ENCODE peak calls at places on chromosomes 5 and 9, in six cellular contexts. E, G, W, I, M and J are unnamed samples.

GRCh38 chr9:127904518-127904887 is 5.1 kb upstream of the ST6GALNAC6 start:
- DNase-seq in E (no peak), G (peak; percentile 39), W (peak; percentile 60), I (no peak), M (no peak), J (peak; percentile 58)

GRCh38 chr9:16337322-16338029 is 533.0 kb downstream of the BNC2 start:
- DNase-seq in E (no peak), G (no peak), W (no peak), I (peak; percentile 66), M (no peak), J (no peak)

GRCh38 chr5:134240421-134240962 is 14.6 kb upstream of the PPP2CA start:
- DNase-seq in E (no peak), G (peak; percentile 24), W (peak; percentile 44), I (no peak), M (no peak), J (no peak)

GRCh38 chr5:80083115-80083890 is 48.2 kb downstream of the THBS4 start:
- DNase-seq in E (no peak), G (peak; percentile 76), W (peak; percentile 54), I (peak; percentile 71), M (peak; percentile 63), J (peak; percentile 92)

GRCh38 chr9:133991964-133992779 is at the start of gene VAV2:
- DNase-seq in E (no peak), G (peak; percentile 76), W (peak; percentile 48), I (peak; percentile 29), M (peak; percentile 83), J (peak; percentile 64)

GRCh38 chr9:133558191-133559126 is 24.0 kb downstream of the ADAMTSL2 start:
- DNase-seq in E (peak; percentile 32), G (peak; percentile 91), W (peak; percentile 68), I (peak; percentile 54), M (peak; percentile 62), J (no peak)

GRCh38 chr9:74361508-74361907 is 135.6 kb upstream of the RORB start:
- DNase-seq in E (no peak), G (no peak), W (no peak), I (no peak), M (no peak), J (no peak)

GRCh38 chr9:79667716-79668458 is 96.1 kb downstream of the TLE4 start:
- DNase-seq in E (no peak), G (no peak), W (peak; percentile 38), I (no peak), M (no peak), J (no peak)

GRCh38 chr5:132673939-132674630 is at the start of gene IL4:
- DNase-seq in E (no peak), G (no peak), W (no peak), I (no peak), M (no peak), J (no peak)

GRCh38 chr5:94674841-94675382 is 56.4 kb downstream of the SLF1 start:
- DNase-seq in E (no peak), G (no peak), W (no peak), I (no peak), M (no peak), J (no peak)

GRCh38 chr5:136038635-136039034 is 9.8 kb downstream of the TGFBI start:
- DNase-seq in E (no peak), G (no peak), W (no peak), I (no peak), M (no peak), J (no peak)

GRCh38 chr9:93198839-93199625 is 15.1 kb downstream of the WNK2 start:
- DNase-seq in E (no peak), G (no peak), W (no peak), I (no peak), M (no peak), J (no peak)

GRCh38 chr5:31449175-31449574 is 82.7 kb downstream of the DROSHA start:
- DNase-seq in E (no peak), G (no peak), W (no peak), I (no peak), M (no peak), J (no peak)

GRCh38 chr5:127243011-127243410 is 47.6 kb upstream of the MEGF10 start:
- DNase-seq in E (no peak), G (no peak), W (no peak), I (no peak), M (no peak), J (no peak)

GRCh38 chr5:622946-623522 is 10.9 kb downstream of the CEP72 start:
- DNase-seq in E (no peak), G (no peak), W (no peak), I (no peak), M (no peak), J (no peak)

GRCh38 chr9:16154570-16155078 is 601.8 kb downstream of the CCDC171 start:
- DNase-seq in E (no peak), G (no peak), W (no peak), I (no peak), M (no peak), J (peak; percentile 91)

GRCh38 chr5:148425808-148426207 is 42.0 kb downstream of the FBXO38 start:
- DNase-seq in E (no peak), G (no peak), W (no peak), I (no peak), M (peak; percentile 10), J (no peak)

GRCh38 chr5:14842117-14842516 is 29.5 kb downstream of the ANKH start:
- DNase-seq in E (no peak), G (no peak), W (peak; percentile 81), I (no peak), M (no peak), J (no peak)

GRCh38 chr9:35790385-35791291 is 753 bp upstream of the NPR2 start:
- DNase-seq in E (no peak), G (peak; percentile 92), W (peak; percentile 49), I (no peak), M (peak; percentile 72), J (peak; percentile 90)

GRCh38 chr5:84274585-84275468 is 109.9 kb downstream of the EDIL3 start:
- DNase-seq in E (no peak), G (peak; percentile 22), W (peak; percentile 9), I (peak; percentile 26), M (no peak), J (peak; percentile 79)

GRCh38 chr9:10704720-10705119 is 91.9 kb upstream of the PTPRD start:
- DNase-seq in E (no peak), G (no peak), W (no peak), I (no peak), M (no peak), J (peak; percentile 12)

GRCh38 chr5:72151646-72152045 is 44.4 kb downstream of the MAP1B start:
- DNase-seq in E (no peak), G (no peak), W (no peak), I (no peak), M (no peak), J (no peak)

GRCh38 chr5:72151169-72151568 is 43.9 kb downstream of the MAP1B start:
- DNase-seq in E (no peak), G (no peak), W (peak; percentile 27), I (no peak), M (no peak), J (no peak)

GRCh38 chr5:72152506-72152905 is 45.2 kb downstream of the MAP1B start:
- DNase-seq in E (no peak), G (no peak), W (no peak), I (no peak), M (no peak), J (no peak)

GRCh38 chr5:72147601-72148000 is 40.3 kb downstream of the MAP1B start:
- DNase-seq in E (no peak), G (no peak), W (no peak), I (no peak), M (no peak), J (no peak)

DNA sequence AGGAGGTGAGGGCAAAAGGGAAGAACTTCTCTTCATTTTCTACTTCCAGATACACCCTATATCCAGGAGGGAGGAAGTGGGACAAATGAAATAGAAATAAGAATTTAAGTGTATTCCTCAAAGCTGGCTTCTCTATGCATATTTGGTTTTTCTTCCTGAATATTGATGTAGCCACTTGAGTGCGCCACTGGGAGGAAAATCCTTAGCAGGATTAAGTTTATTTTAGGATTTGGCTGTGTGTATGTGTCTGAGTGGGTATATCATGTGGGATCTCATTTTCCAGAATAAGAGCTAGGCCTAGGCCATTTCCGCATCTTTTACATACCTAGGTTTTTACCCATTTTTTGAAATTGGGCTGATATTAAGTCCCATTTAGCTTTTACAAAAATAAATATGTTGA is 42.5 kb downstream of the MAP1B start:
- DNase-seq in E (no peak), G (no peak), W (no peak), I (no peak), M (no peak), J (no peak)
- H2AFZ ChIP-seq in E (no peak overlapping the region), G (no peak overlapping the region), W (no peak overlapping the region), I (no peak overlapping the region), M (no peak overlapping the region), J (no peak overlapping the region)

DNA sequence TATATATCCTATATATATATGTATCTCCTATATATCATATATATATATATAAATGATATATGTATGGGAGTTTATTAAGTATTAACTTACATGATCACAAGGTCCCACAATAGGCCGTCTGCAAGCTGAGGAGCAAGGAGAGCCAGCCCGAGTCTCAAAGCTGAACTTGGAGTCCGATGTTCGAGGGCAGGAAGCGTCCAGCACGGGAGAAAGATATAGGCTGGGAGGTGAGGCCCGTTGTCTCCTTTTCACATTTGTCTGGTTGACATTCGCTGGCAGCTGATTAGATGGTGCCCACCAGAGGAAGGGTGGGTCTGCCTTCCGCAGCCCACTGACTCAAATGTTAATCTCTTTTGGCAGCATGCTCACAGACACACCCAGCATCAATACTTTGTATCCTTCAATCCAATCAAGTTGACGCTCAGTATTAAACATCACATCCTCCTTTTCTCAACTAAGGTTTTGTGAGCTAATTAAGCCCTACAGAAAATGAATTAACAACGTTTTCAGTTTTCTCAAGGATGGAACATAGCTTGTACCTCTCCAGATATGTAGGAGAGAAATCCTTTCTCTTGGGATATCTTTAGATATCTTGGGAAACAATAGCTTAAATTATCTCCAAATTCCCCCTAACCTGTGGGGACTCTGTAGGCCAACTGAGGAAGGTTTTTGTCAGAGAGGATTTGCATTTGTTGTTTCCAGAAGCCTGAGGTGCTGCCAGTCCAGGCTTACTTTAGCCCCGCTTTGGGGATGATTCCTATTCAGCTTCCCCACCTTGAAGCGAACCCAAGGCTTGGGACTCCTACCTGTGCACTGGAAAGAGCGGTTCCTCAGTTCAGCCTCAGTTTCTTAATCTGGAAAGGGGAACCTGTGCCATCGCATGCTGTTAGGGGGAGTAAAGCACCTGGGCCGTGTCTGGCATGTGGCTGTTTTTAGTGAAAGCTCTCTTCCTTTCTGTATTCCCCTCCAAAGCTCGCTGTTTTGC is 163.2 kb downstream of the CACNA1B start:
- DNase-seq in E (no peak), G (peak; percentile 1), W (no peak), I (no peak), M (no peak), J (no peak)
- TF ChIP-seq REST in E (no peak), G (no peak), W (no peak), I (no peak), M (no peak), J (no peak)

GRCh38 chr5:179732412-179732917 is at the start of gene MAML1:
- DNase-seq in E (peak; percentile 98), G (peak; percentile 99), W (peak; percentile 99), I (peak; percentile 99), M (peak; percentile 99), J (peak; percentile 100)
- H2AFZ ChIP-seq in E (peak within 1 kb of the TSS; percentile 59), G (peak within 1 kb of the TSS; percentile 77), W (no peak within 1 kb of the TSS), I (no peak within 1 kb of the TSS), M (peak within 1 kb of the TSS; percentile 64), J (no peak within 1 kb of the TSS)

DNA sequence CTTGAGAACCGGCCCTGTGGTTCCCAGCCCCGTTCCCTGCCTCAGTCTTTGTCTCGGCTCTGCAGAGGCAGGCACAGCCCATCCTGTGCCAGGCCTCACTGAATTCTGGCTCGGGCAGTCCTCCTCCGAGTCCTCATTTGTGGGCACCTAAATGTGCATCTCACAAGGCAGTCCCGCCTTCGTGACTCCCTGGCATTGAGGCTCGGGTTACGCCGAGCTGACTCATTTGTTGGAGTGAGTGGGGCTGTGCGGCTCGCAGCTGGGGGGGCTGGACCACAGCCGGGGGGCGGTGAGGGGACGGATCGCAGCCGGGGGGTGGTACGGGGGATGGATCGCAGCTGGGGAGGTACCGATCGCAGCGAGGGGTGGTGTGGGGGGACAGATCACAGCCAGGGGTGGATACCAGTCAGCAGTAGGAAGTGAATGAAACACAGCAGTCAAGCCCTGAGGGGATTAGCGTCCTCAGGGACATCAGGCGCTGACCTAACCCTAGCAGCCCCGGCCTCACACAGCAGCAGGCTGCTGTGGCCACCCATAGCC is 72.2 kb downstream of the PSMB7 start:
- DNase-seq in E (no peak), G (no peak), W (no peak), I (no peak), M (no peak), J (peak; percentile 39)
- TF ChIP-seq REST in E (no peak), G (no peak), W (no peak), I (no peak), M (no peak), J (no peak)